ENCODE peak calls at places on chromosomes 11 and 22, in five cellular contexts. M, Q, C, P and L are unnamed samples.

GRCh38 chr11:72750556-72751292 is 1.5 kb downstream of the ARAP1 start:
- DNase-seq in M (no peak), Q (no peak), C (no peak), P (peak), L (no peak)

GRCh38 chr22:40524392-40525249 is 111.9 kb downstream of the MRTFA start:
- DNase-seq in M (peak), Q (peak), C (no peak), P (peak), L (no peak)

GRCh38 chr11:117217141-117217609 is 14.7 kb downstream of the PCSK7 start:
- DNase-seq in M (no peak), Q (no peak), C (no peak), P (no peak), L (no peak)

GRCh38 chr22:49152930-49153770 is 674.5 kb downstream of the BRD1 start:
- DNase-seq in M (no peak), Q (no peak), C (no peak), P (no peak), L (no peak)

GRCh38 chr11:133953999-133954398 is 2.8 kb downstream of the IGSF9B start:
- DNase-seq in M (no peak), Q (no peak), C (no peak), P (no peak), L (no peak)

GRCh38 chr11:2432171-2432621 is 12.1 kb downstream of the TRPM5 start:
- DNase-seq in M (no peak), Q (no peak), C (no peak), P (no peak), L (no peak)

GRCh38 chr11:76030973-76031590 is 175.2 kb downstream of the WNT11 start:
- DNase-seq in M (peak), Q (no peak), C (no peak), P (no peak), L (no peak)

GRCh38 chr11:117228091-117228490 is 3.8 kb downstream of the PCSK7 start:
- DNase-seq in M (no peak), Q (no peak), C (no peak), P (no peak), L (no peak)

GRCh38 chr22:43991316-43992020 is 32.6 kb upstream of the PARVB start:
- DNase-seq in M (no peak), Q (no peak), C (no peak), P (no peak), L (no peak)

GRCh38 chr22:47371263-47372090 is 609.0 kb downstream of the TBC1D22A start:
- DNase-seq in M (no peak), Q (no peak), C (no peak), P (no peak), L (no peak)

GRCh38 chr11:66846671-66847091 is 3.4 kb downstream of the RCE1 start:
- DNase-seq in M (no peak), Q (no peak), C (no peak), P (no peak), L (no peak)

GRCh38 chr22:26556904-26557303 is 33.0 kb downstream of the TPST2 start:
- DNase-seq in M (no peak), Q (no peak), C (no peak), P (no peak), L (no peak)

GRCh38 chr11:95338430-95338991 is 107.5 kb upstream of the SESN3 start:
- DNase-seq in M (peak), Q (no peak), C (no peak), P (no peak), L (no peak)

GRCh38 chr11:94171693-94172440 is 43.2 kb downstream of the PANX1 start:
- DNase-seq in M (peak), Q (peak), C (peak), P (peak), L (no peak)

GRCh38 chr11:128610765-128611617 is 23.6 kb upstream of the ETS1 start:
- DNase-seq in M (no peak), Q (no peak), C (no peak), P (no peak), L (no peak)

GRCh38 chr11:33779849-33780528 is 5.7 kb upstream of the FBXO3 start:
- DNase-seq in M (no peak), Q (peak), C (no peak), P (no peak), L (no peak)

GRCh38 chr11:96033054-96033453 is 109.1 kb upstream of the MTMR2 start:
- DNase-seq in M (no peak), Q (no peak), C (no peak), P (no peak), L (no peak)

GRCh38 chr22:50220603-50221409 is 20.0 kb downstream of the SELENOO start:
- DNase-seq in M (no peak), Q (no peak), C (no peak), P (no peak), L (no peak)

GRCh38 chr11:1506981-1507380 is 20.4 kb upstream of the MOB2 start:
- DNase-seq in M (no peak), Q (no peak), C (no peak), P (no peak), L (no peak)

GRCh38 chr11:2737876-2738275 is 38.1 kb upstream of the KCNQ1OT1 start:
- DNase-seq in M (no peak), Q (no peak), C (no peak), P (peak), L (no peak)

GRCh38 chr11:126973051-126973450 is 27.5 kb downstream of the KIRREL3 start:
- DNase-seq in M (no peak), Q (no peak), C (no peak), P (no peak), L (no peak)

GRCh38 chr11:73139476-73140198 is 2.5 kb downstream of the FCHSD2 start:
- DNase-seq in M (no peak), Q (peak), C (no peak), P (no peak), L (peak)

GRCh38 chr11:78768345-78768744 is 193.7 kb upstream of the NARS2 start:
- DNase-seq in M (no peak), Q (no peak), C (no peak), P (no peak), L (no peak)

GRCh38 chr11:71222318-71223080 is 29.9 kb downstream of the SHANK2 start:
- DNase-seq in M (no peak), Q (no peak), C (no peak), P (no peak), L (no peak)

GRCh38 chr11:107856981-107857517 is 1.5 kb downstream of the SLC35F2 start:
- DNase-seq in M (no peak), Q (no peak), C (peak), P (no peak), L (no peak)

GRCh38 chr22:23243006-23243573 is 62.8 kb downstream of the BCR start:
- DNase-seq in M (peak), Q (no peak), C (no peak), P (peak), L (peak)

GRCh38 chr22:22810018-22810427 is 77.6 kb upstream of the IGLL5 start:
- DNase-seq in M (no peak), Q (peak), C (peak), P (peak), L (no peak)

GRCh38 chr11:8593935-8594909 is at the start of gene STK33:
- DNase-seq in M (peak), Q (peak), C (peak), P (peak), L (no peak)

GRCh38 chr11:33699515-33700424 is 856 bp downstream of the C11orf91 start:
- DNase-seq in M (no peak), Q (peak), C (no peak), P (peak), L (no peak)

GRCh38 chr11:78798567-78799170 is 224.0 kb upstream of the NARS2 start:
- DNase-seq in M (peak), Q (peak), C (peak), P (peak), L (no peak)

GRCh38 chr11:100776212-100776896 is 89.3 kb downstream of the ARHGAP42 start:
- DNase-seq in M (no peak), Q (peak), C (peak), P (no peak), L (no peak)

GRCh38 chr22:40637181-40638150 is 947 bp upstream of the MRTFA start:
- DNase-seq in M (peak), Q (no peak), C (no peak), P (peak), L (no peak)

GRCh38 chr11:133052537-133052936 is 479.8 kb downstream of the OPCML start:
- DNase-seq in M (no peak), Q (no peak), C (no peak), P (no peak), L (no peak)

GRCh38 chr11:108616549-108616948 is 23.0 kb upstream of the EXPH5 start:
- DNase-seq in M (peak), Q (peak), C (peak), P (no peak), L (no peak)

GRCh38 chr11:73194034-73194507 is 24.0 kb upstream of the P2RY2 start:
- DNase-seq in M (no peak), Q (no peak), C (no peak), P (no peak), L (no peak)

GRCh38 chr11:9574556-9574805 is 1.0 kb downstream of the WEE1 start:
- DNase-seq in M (peak), Q (no peak), C (no peak), P (no peak), L (no peak)

GRCh38 chr11:70854891-70855556 is 397.4 kb downstream of the SHANK2 start:
- DNase-seq in M (no peak), Q (no peak), C (no peak), P (no peak), L (no peak)

GRCh38 chr11:117445097-117445658 is 117.5 kb downstream of the CEP164 start:
- DNase-seq in M (no peak), Q (no peak), C (no peak), P (no peak), L (no peak)

GRCh38 chr11:31493235-31493634 is 16.2 kb downstream of the IMMP1L start:
- DNase-seq in M (no peak), Q (no peak), C (no peak), P (no peak), L (no peak)

GRCh38 chr11:65040520-65041205 is 347 bp upstream of the SAC3D1 start:
- DNase-seq in M (peak), Q (peak), C (peak), P (peak), L (peak)
- TF ChIP-seq POLR2AphosphoS5 in M (peak), Q (peak), C (peak), P (peak), L (peak)

GRCh38 chr22:32331918-32332725 is 25.5 kb upstream of the RFPL3 start:
- DNase-seq in M (no peak), Q (no peak), C (no peak), P (no peak), L (no peak)
- TF ChIP-seq EZH2 in M (no peak), Q (no peak), C (no peak), P (no peak), L (no peak)

GRCh38 chr11:68460741-68461283 is at the start of gene PPP6R3:
- DNase-seq in M (no peak), Q (no peak), C (no peak), P (no peak), L (no peak)

GRCh38 chr11:68457214-68457897 is 3.2 kb upstream of the PPP6R3 start:
- DNase-seq in M (no peak), Q (no peak), C (no peak), P (no peak), L (no peak)

GRCh38 chr11:68457898-68458249 is 2.7 kb upstream of the PPP6R3 start:
- DNase-seq in M (no peak), Q (peak), C (no peak), P (no peak), L (no peak)

GRCh38 chr11:68461284-68461861 is 821 bp downstream of the PPP6R3 start:
- DNase-seq in M (peak), Q (no peak), C (no peak), P (no peak), L (no peak)

GRCh38 chr11:68459886-68460740 is 439 bp upstream of the PPP6R3 start:
- DNase-seq in M (peak), Q (peak), C (peak), P (peak), L (peak)
- TF ChIP-seq POLR2AphosphoS5 in M (no peak), Q (peak), C (peak), P (no peak), L (no peak)

GRCh38 chr11:124079631-124080318 is 35.5 kb upstream of the VWA5A start:
- DNase-seq in M (no peak), Q (no peak), C (no peak), P (peak), L (no peak)
- TF ChIP-seq EZH2 in M (no peak), Q (no peak), C (no peak), P (no peak), L (no peak)

DNA sequence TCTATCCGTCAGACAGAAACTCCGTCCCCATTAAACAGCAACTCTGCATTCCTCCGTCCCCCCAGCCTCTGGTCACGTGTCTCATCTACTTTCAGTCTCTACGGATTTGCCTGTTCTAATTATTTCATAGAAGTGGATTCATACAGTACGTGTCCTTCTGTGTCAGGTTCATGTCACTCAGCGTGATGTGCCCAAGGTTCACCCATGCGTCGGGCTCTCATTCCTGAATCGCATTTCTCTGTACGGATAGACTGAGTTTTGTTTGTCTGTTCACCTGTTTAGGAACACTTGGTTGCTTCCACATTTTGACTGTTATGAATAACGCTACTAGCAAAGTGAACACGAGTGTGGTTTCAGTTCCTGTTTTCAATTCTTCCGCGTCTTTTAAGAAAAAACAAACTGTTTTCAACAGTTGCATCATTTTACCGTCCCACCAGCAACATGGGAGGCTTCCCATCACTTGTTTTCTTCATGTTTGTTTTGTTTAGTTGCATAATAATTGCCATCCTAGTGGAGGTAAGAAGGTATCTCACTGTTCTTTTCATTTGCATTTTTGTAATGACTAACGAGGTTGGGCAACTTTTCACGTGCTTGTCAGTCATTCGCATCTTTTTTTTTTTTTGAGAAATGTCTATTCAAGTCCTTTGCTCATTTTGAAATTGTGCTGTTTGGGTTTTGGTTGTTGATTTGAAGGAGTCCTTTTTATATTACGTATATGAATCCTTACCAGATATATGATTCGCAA is 8.9 kb upstream of the NLRP6 start:
- DNase-seq in M (peak), Q (peak), C (no peak), P (peak), L (no peak)
- TF ChIP-seq POLR2AphosphoS5 in M (no peak), Q (no peak), C (no peak), P (no peak), L (no peak)

DNA sequence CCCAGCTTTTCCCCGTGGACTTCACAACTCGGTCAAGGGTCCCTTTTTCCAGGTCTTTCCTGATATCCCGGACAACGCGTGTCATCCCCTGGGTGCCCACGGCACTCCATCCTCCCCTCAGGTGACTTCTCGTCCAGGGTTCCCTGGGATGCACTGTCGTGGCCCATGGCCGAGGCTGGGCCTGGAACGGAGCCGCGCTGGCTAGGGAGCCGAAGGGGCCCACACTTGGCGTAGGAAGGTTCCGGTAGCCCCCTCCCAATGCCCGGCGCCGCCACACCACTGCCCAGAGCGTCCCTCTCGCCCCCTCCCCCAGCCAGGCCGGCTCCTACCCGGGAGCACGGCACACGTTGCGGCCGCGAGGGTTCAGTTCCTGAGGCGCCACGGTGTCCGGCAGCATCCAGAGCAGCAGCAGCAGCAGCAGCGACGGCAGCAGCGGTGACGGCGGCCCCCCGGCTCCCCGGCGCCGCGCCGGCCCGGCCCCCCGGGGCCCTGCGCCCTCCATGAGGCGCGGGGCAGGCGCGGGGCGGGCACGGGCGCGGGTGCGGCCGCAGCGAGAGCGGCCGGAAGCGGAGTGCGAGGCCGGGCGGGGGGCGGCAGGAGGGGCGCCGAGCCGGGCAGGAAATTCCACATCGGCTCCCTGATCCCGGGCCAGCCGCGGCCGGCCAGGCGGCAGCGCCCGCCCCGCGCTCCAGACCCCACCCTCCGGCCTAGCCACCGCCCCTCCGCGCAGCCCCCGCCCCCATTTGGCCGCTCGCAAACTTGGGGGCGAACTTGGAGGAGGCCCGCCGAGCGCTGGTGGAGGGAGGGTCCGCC is at the start of gene SCARF2:
- DNase-seq in M (peak), Q (no peak), C (no peak), P (peak), L (no peak)
- TF ChIP-seq EZH2 in M (peak), Q (no peak), C (no peak), P (no peak), L (no peak)

GRCh38 chr11:35531246-35531645 is 5.8 kb upstream of the PAMR1 start:
- DNase-seq in M (no peak), Q (no peak), C (no peak), P (no peak), L (no peak)

GRCh38 chr11:35524780-35525179 is 636 bp downstream of the PAMR1 start:
- DNase-seq in M (no peak), Q (no peak), C (no peak), P (no peak), L (no peak)

GRCh38 chr11:35525501-35526175 is at the start of gene PAMR1:
- DNase-seq in M (peak), Q (no peak), C (no peak), P (no peak), L (no peak)

GRCh38 chr11:35526370-35526792 is 965 bp upstream of the PAMR1 start:
- DNase-seq in M (peak), Q (no peak), C (peak), P (no peak), L (no peak)

DNA sequence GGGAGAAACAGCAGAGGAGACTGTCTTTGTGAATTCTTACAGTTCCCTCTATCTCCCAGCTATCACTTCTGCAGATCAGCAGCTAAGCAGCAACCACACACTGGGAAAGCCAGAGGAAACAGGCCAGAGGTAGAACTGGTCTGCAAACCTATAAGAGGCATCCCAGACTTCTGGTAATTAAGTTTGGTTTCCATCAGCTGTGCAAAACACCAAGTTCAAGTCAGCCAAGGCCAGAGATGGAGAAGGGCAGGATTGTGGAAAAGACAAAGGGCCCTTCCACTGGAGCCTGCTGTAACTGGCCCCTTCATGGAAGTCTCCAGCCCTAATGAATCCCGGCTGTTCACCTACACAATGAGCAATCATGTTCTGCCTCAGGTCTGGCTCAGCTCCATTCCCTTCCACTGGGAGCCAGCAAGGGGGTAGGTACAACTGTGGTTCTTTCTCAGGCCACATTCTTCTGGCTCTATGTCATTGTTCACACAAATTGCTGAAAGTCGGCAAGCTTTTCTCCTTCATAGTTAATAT is 4.6 kb upstream of the PAMR1 start:
- DNase-seq in M (no peak), Q (no peak), C (no peak), P (no peak), L (no peak)
- TF ChIP-seq POLR2AphosphoS5 in M (no peak), Q (no peak), C (no peak), P (no peak), L (no peak)

GRCh38 chr22:34303656-34304055 is 383.4 kb upstream of the LARGE1 start:
- DNase-seq in M (no peak), Q (no peak), C (no peak), P (no peak), L (no peak)

GRCh38 chr22:34306361-34306760 is 386.1 kb upstream of the LARGE1 start:
- DNase-seq in M (no peak), Q (no peak), C (no peak), P (no peak), L (no peak)

DNA sequence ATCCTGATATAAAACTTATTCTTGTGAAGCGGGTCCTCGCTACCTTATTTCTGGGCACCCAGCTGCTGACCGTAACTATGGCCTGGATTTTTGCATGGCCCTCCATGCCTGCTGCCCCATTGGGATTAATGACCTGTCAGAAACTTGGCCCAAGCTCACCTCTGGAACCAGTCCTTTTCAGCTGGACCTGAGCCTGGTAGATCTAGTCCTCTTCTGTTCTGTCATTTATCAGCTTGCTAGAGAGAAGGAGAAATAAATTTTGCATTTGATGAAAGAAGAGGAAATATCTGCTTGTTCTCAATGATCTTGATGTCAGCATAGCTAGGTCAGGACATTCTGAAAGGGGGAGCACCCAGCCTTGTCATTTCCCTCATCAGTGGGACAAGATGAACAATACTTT is 387.8 kb upstream of the LARGE1 start:
- DNase-seq in M (no peak), Q (no peak), C (no peak), P (no peak), L (no peak)
- TF ChIP-seq EZH2 in M (no peak), Q (no peak), C (no peak), P (no peak), L (no peak)